ENCODE peak calls at places on chromosomes 4 and X, in four cellular contexts. One of them, this sample, is unnamed.

GRCh38 chr4:139009702-139010101 is 5.9 kb upstream of the NOCT start:
- DNase-seq in cardiac muscle cell: no peak
- DNase-seq in GM13976: no peak
- DNase-seq in IMR-90: no peak
- DNase-seq in this sample: no peak

GRCh38 chr4:137083571-137083970 is 448.7 kb downstream of the PCDH18 start:
- DNase-seq in cardiac muscle cell: no peak
- DNase-seq in GM13976: no peak
- DNase-seq in IMR-90: peak; percentile 61
- DNase-seq in this sample: no peak

GRCh38 chr4:27084685-27085356 is 224.2 kb downstream of the STIM2 start:
- DNase-seq in cardiac muscle cell: peak; percentile 65
- DNase-seq in IMR-90: peak; percentile 2
- DNase-seq in GM13976: no peak
- DNase-seq in this sample: no peak

GRCh38 chr4:80831383-80832361 is 198.8 kb upstream of the BMP3 start:
- DNase-seq in GM13976: no peak
- DNase-seq in IMR-90: peak; percentile 38
- DNase-seq in cardiac muscle cell: no peak
- DNase-seq in this sample: no peak

GRCh38 chr4:20251061-20251795 is 477 bp upstream of the SLIT2 start:
- DNase-seq in cardiac muscle cell: no peak
- DNase-seq in GM13976: no peak
- DNase-seq in IMR-90: peak; percentile 16
- DNase-seq in this sample: no peak

GRCh38 chrX:150683536-150684146 is 9.6 kb upstream of the MTMR1 start:
- DNase-seq in GM13976: peak; percentile 52
- DNase-seq in IMR-90: peak; percentile 33
- DNase-seq in cardiac muscle cell: peak; percentile 35
- DNase-seq in this sample: no peak

GRCh38 chr4:183765121-183765990 is 106.3 kb downstream of the TRAPPC11 start:
- DNase-seq in IMR-90: no peak
- DNase-seq in cardiac muscle cell: no peak
- DNase-seq in GM13976: no peak
- DNase-seq in this sample: no peak

GRCh38 chr4:112516076-112516385 is at the start of gene NEUROG2:
- DNase-seq in cardiac muscle cell: no peak
- DNase-seq in IMR-90: no peak
- DNase-seq in GM13976: no peak
- DNase-seq in this sample: no peak

GRCh38 chr4:38004062-38004461 is 43.9 kb downstream of the PTTG2 start:
- DNase-seq in GM13976: no peak
- DNase-seq in IMR-90: peak; percentile 51
- DNase-seq in cardiac muscle cell: no peak
- DNase-seq in this sample: no peak

GRCh38 chrX:18278448-18278847 is 57.8 kb upstream of the BEND2 start:
- DNase-seq in GM13976: no peak
- DNase-seq in IMR-90: no peak
- DNase-seq in cardiac muscle cell: no peak
- DNase-seq in this sample: no peak

GRCh38 chrX:10513974-10514373 is 106.4 kb downstream of the MID1 start:
- DNase-seq in IMR-90: no peak
- DNase-seq in GM13976: no peak
- DNase-seq in cardiac muscle cell: no peak
- DNase-seq in this sample: no peak

GRCh38 chr4:183356931-183357675 is 34.9 kb upstream of the CLDN24 start:
- DNase-seq in cardiac muscle cell: no peak
- DNase-seq in GM13976: no peak
- DNase-seq in IMR-90: no peak
- DNase-seq in this sample: no peak

GRCh38 chrX:119488749-119489148 is 20.5 kb downstream of the SLC25A5 start:
- DNase-seq in GM13976: peak; percentile 46
- DNase-seq in IMR-90: peak; percentile 51
- DNase-seq in cardiac muscle cell: peak; percentile 50
- DNase-seq in this sample: no peak

GRCh38 chrX:27162496-27162895 is 300.6 kb downstream of the PPP4R3C start:
- DNase-seq in cardiac muscle cell: no peak
- DNase-seq in IMR-90: no peak
- DNase-seq in GM13976: no peak
- DNase-seq in this sample: no peak

GRCh38 chr4:106195435-106195950 is 120.5 kb downstream of the TBCK start:
- DNase-seq in IMR-90: no peak
- DNase-seq in GM13976: no peak
- DNase-seq in cardiac muscle cell: no peak
- DNase-seq in this sample: no peak

GRCh38 chr4:153465583-153465921 is 608 bp upstream of the TMEM131L start:
- DNase-seq in cardiac muscle cell: peak; percentile 52
- DNase-seq in GM13976: peak; percentile 62
- DNase-seq in IMR-90: peak; percentile 61
- DNase-seq in this sample: peak; percentile 87

GRCh38 chr4:129514852-129515251 is 418.9 kb downstream of the C4orf33 start:
- DNase-seq in cardiac muscle cell: no peak
- DNase-seq in GM13976: no peak
- DNase-seq in IMR-90: no peak
- DNase-seq in this sample: no peak

GRCh38 chr4:7166286-7166685 is 26.1 kb upstream of the SORCS2 start:
- DNase-seq in IMR-90: no peak
- DNase-seq in cardiac muscle cell: no peak
- DNase-seq in GM13976: no peak
- DNase-seq in this sample: peak; percentile 43

GRCh38 chr4:133245226-133245625 is 96.1 kb downstream of the PCDH10 start:
- DNase-seq in IMR-90: no peak
- DNase-seq in GM13976: no peak
- DNase-seq in cardiac muscle cell: no peak
- DNase-seq in this sample: no peak

GRCh38 chr4:81470456-81471327 is 1.0 kb downstream of the RASGEF1B start:
- DNase-seq in cardiac muscle cell: peak; percentile 45
- DNase-seq in IMR-90: no peak
- DNase-seq in GM13976: peak; percentile 21
- DNase-seq in this sample: peak; percentile 80

GRCh38 chr4:81471361-81472248 is at the start of gene RASGEF1B:
- DNase-seq in cardiac muscle cell: peak; percentile 90
- DNase-seq in IMR-90: peak; percentile 62
- DNase-seq in GM13976: peak; percentile 92
- DNase-seq in this sample: peak; percentile 95

GRCh38 chr4:2850966-2851782 is 7.5 kb downstream of the ADD1 start:
- DNase-seq in GM13976: no peak
- DNase-seq in IMR-90: peak; percentile 60
- DNase-seq in cardiac muscle cell: no peak
- DNase-seq in this sample: no peak

GRCh38 chrX:105120460-105120859 is 100.0 kb downstream of the TEX13A start:
- DNase-seq in IMR-90: no peak
- DNase-seq in GM13976: no peak
- DNase-seq in cardiac muscle cell: no peak
- DNase-seq in this sample: no peak

GRCh38 chrX:31154941-31155340 is 83.1 kb upstream of the FTHL17 start:
- DNase-seq in IMR-90: no peak
- DNase-seq in GM13976: no peak
- DNase-seq in cardiac muscle cell: no peak
- DNase-seq in this sample: no peak

GRCh38 chrX:135185795-135186443 is 14.7 kb upstream of the CT55 start:
- DNase-seq in IMR-90: peak; percentile 46
- DNase-seq in cardiac muscle cell: peak; percentile 56
- DNase-seq in GM13976: peak; percentile 48
- DNase-seq in this sample: no peak

GRCh38 chr4:146096374-146096773 is 79.1 kb upstream of the LSM6 start:
- DNase-seq in IMR-90: no peak
- DNase-seq in GM13976: no peak
- DNase-seq in cardiac muscle cell: no peak
- DNase-seq in this sample: no peak

GRCh38 chr4:1616574-1616964 is 67.5 kb downstream of the FAM53A start:
- DNase-seq in IMR-90: no peak
- DNase-seq in GM13976: no peak
- DNase-seq in cardiac muscle cell: no peak
- DNase-seq in this sample: no peak

GRCh38 chr4:47075241-47075640 is 43.9 kb downstream of the GABRB1 start:
- DNase-seq in cardiac muscle cell: no peak
- DNase-seq in GM13976: no peak
- DNase-seq in IMR-90: peak; percentile 54
- DNase-seq in this sample: no peak

GRCh38 chr4:25792200-25792791 is 70.5 kb downstream of the SEL1L3 start:
- DNase-seq in cardiac muscle cell: peak; percentile 47
- DNase-seq in IMR-90: no peak
- DNase-seq in GM13976: no peak
- DNase-seq in this sample: no peak

GRCh38 chr4:169571435-169571834 is 40.9 kb downstream of the NEK1 start:
- DNase-seq in IMR-90: no peak
- DNase-seq in GM13976: no peak
- DNase-seq in cardiac muscle cell: no peak
- DNase-seq in this sample: no peak

GRCh38 chr4:2484993-2485392 is 16.1 kb downstream of the RNF4 start:
- DNase-seq in GM13976: peak; percentile 77
- DNase-seq in cardiac muscle cell: no peak
- DNase-seq in IMR-90: no peak
- DNase-seq in this sample: no peak

GRCh38 chr4:77783881-77784280 is 35.3 kb downstream of the CNOT6L start:
- DNase-seq in cardiac muscle cell: no peak
- DNase-seq in IMR-90: no peak
- DNase-seq in GM13976: no peak
- DNase-seq in this sample: no peak

GRCh38 chr4:129355031-129355430 is 259.1 kb downstream of the C4orf33 start:
- DNase-seq in cardiac muscle cell: no peak
- DNase-seq in GM13976: no peak
- DNase-seq in IMR-90: no peak
- DNase-seq in this sample: no peak

GRCh38 chr4:85250852-85251251 is 224.1 kb upstream of the ARHGAP24 start:
- DNase-seq in GM13976: no peak
- DNase-seq in IMR-90: no peak
- DNase-seq in cardiac muscle cell: no peak
- DNase-seq in this sample: no peak

GRCh38 chr4:41432889-41433288 is 105.1 kb upstream of the LIMCH1 start:
- DNase-seq in GM13976: no peak
- DNase-seq in IMR-90: peak; percentile 8
- DNase-seq in cardiac muscle cell: no peak
- DNase-seq in this sample: no peak

GRCh38 chr4:15963568-15963967 is 593 bp upstream of the FGFBP2 start:
- DNase-seq in GM13976: peak; percentile 65
- DNase-seq in cardiac muscle cell: no peak
- DNase-seq in IMR-90: no peak
- DNase-seq in this sample: no peak

GRCh38 chr4:163553146-163553545 is 58.7 kb downstream of the TMA16 start:
- DNase-seq in GM13976: no peak
- DNase-seq in cardiac muscle cell: no peak
- DNase-seq in IMR-90: no peak
- DNase-seq in this sample: no peak

GRCh38 chrX:29867971-29868370 is 347.4 kb upstream of the MAGEB2 start:
- DNase-seq in GM13976: no peak
- DNase-seq in cardiac muscle cell: no peak
- DNase-seq in IMR-90: no peak
- DNase-seq in this sample: no peak

GRCh38 chrX:29858714-29859113 is 356.6 kb upstream of the MAGEB2 start:
- DNase-seq in IMR-90: peak; percentile 69
- DNase-seq in cardiac muscle cell: no peak
- DNase-seq in GM13976: no peak
- DNase-seq in this sample: no peak

GRCh38 chrX:29862126-29862664 is 353.2 kb upstream of the MAGEB2 start:
- DNase-seq in GM13976: no peak
- DNase-seq in cardiac muscle cell: no peak
- DNase-seq in IMR-90: no peak
- DNase-seq in this sample: no peak
- TF ChIP-seq CTCF in GM13976: no peak
- TF ChIP-seq CTCF in cardiac muscle cell: no peak
- TF ChIP-seq CTCF in IMR-90: no peak
- TF ChIP-seq CTCF in this sample: no peak

GRCh38 chr4:94728056-94728766 is 29.5 kb upstream of the BMPR1B start:
- DNase-seq in cardiac muscle cell: no peak
- DNase-seq in IMR-90: no peak
- DNase-seq in GM13976: no peak
- DNase-seq in this sample: no peak
- TF ChIP-seq CTCF in cardiac muscle cell: no peak
- TF ChIP-seq CTCF in IMR-90: no peak
- TF ChIP-seq CTCF in GM13976: no peak
- TF ChIP-seq CTCF in this sample: no peak

GRCh38 chrX:23819385-23820234 is 36.6 kb downstream of the SAT1 start:
- DNase-seq in IMR-90: peak; percentile 40
- DNase-seq in cardiac muscle cell: no peak
- DNase-seq in GM13976: no peak
- DNase-seq in this sample: no peak
- TF ChIP-seq CTCF in IMR-90: no peak
- TF ChIP-seq CTCF in cardiac muscle cell: no peak
- TF ChIP-seq CTCF in GM13976: no peak
- TF ChIP-seq CTCF in this sample: no peak

DNA sequence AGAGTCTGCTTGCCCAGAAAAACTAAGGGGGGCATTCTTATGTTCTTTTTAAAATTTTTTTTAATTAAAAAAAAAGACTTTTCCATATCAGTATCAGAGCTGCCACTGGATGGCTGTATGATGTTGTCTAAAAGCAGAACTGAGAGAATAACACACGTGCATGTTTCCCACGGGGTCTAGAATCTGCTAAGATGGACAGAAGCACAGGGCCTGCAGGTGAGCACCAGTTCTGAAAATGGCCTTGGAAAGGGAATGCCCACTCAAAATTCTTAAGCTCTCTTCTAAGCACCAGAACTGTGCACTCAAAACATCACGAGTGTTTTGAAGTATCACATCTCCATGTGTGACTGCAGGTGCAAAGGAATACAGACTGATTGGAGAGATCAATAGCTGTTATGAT is 61.1 kb downstream of the ARAP2 start:
- DNase-seq in GM13976: no peak
- DNase-seq in cardiac muscle cell: no peak
- DNase-seq in IMR-90: no peak
- DNase-seq in this sample: no peak
- TF ChIP-seq CTCF in GM13976: no peak
- TF ChIP-seq CTCF in cardiac muscle cell: no peak
- TF ChIP-seq CTCF in IMR-90: no peak
- TF ChIP-seq CTCF in this sample: no peak

GRCh38 chr4:120071192-120071795 is 4.6 kb upstream of the MAD2L1 start:
- DNase-seq in cardiac muscle cell: peak; percentile 65
- DNase-seq in GM13976: peak; percentile 34
- DNase-seq in IMR-90: peak; percentile 80
- DNase-seq in this sample: no peak
- TF ChIP-seq CTCF in cardiac muscle cell: peak; percentile 60
- TF ChIP-seq CTCF in GM13976: peak; percentile 59
- TF ChIP-seq CTCF in IMR-90: peak; percentile 75
- TF ChIP-seq CTCF in this sample: peak; percentile 62